ENCODE peak calls at places on chromosomes 16 and 17, in eight cellular contexts. W is endothelial cell of umbilical vein, N is fibroblast of lung, O is endodermal cell, U is mesenchymal stem cell, P is neural progenitor cell, C is HCT116, Q is GM23248. S is an unnamed sample.

GRCh38 chr16:86095131-86095752 is 196.3 kb downstream of the IRF8 start:
- DNase-seq in W (no peak), N (no peak), O (peak; percentile 25), U (no peak), P (no peak), C (no peak), Q (no peak), S (no peak)

GRCh38 chr16:5333991-5334390 is 236.4 kb upstream of the EEF2KMT start:
- DNase-seq in W (no peak), N (no peak), O (no peak), U (no peak), P (no peak), C (no peak), Q (no peak), S (no peak)

GRCh38 chr17:77208217-77208808 is 67.5 kb downstream of the SEC14L1 start:
- DNase-seq in W (peak; percentile 78), N (peak; percentile 61), O (peak; percentile 68), U (peak; percentile 92), P (peak; percentile 45), C (no peak), Q (peak; percentile 82), S (no peak)

GRCh38 chr17:29376667-29377268 is 13.4 kb upstream of the TAOK1 start:
- DNase-seq in W (no peak), N (peak; percentile 92), O (peak; percentile 79), U (peak; percentile 90), P (peak; percentile 81), C (no peak), Q (peak; percentile 92), S (no peak)

GRCh38 chr17:68389041-68389440 is 68.3 kb downstream of the WIPI1 start:
- DNase-seq in W (no peak), N (no peak), O (peak; percentile 48), U (no peak), P (no peak), C (no peak), Q (no peak), S (no peak)

GRCh38 chr17:2395258-2396170 is 5.3 kb downstream of the MNT start:
- DNase-seq in W (peak; percentile 23), N (no peak), O (peak; percentile 83), U (peak; percentile 91), P (no peak), C (no peak), Q (peak; percentile 82), S (peak; percentile 60)

GRCh38 chr17:77496401-77496801 is 355.6 kb downstream of the SEC14L1 start:
- DNase-seq in W (no peak), N (no peak), O (peak; percentile 42), U (no peak), P (no peak), C (no peak), Q (no peak), S (no peak)

GRCh38 chr16:69003500-69003899 is 102.0 kb upstream of the HAS3 start:
- DNase-seq in W (no peak), N (no peak), O (no peak), U (no peak), P (peak; percentile 35), C (peak; percentile 42), Q (no peak), S (peak; percentile 50)

GRCh38 chr16:69927056-69927757 is 23.9 kb upstream of the CLEC18A start:
- DNase-seq in W (no peak), N (peak; percentile 74), O (no peak), U (no peak), P (no peak), C (no peak), Q (peak; percentile 77), S (no peak)

GRCh38 chr16:14071576-14072271 is 605 bp downstream of the MRTFB start:
- DNase-seq in W (peak; percentile 25), N (no peak), O (peak; percentile 80), U (peak; percentile 41), P (peak; percentile 50), C (no peak), Q (peak; percentile 25), S (no peak)

GRCh38 chr17:65688307-65688706 is 126.9 kb upstream of the AXIN2 start:
- DNase-seq in W (no peak), N (no peak), O (no peak), U (no peak), P (no peak), C (no peak), Q (no peak), S (no peak)

GRCh38 chr16:56610017-56610608 is 1.7 kb downstream of the MT2A start:
- DNase-seq in W (peak; percentile 73), N (peak; percentile 90), O (no peak), U (peak; percentile 96), P (no peak), C (peak; percentile 75), Q (peak; percentile 96), S (peak; percentile 80)

GRCh38 chr17:59753522-59754467 is 46.3 kb downstream of the VMP1 start:
- DNase-seq in W (peak; percentile 95), N (peak; percentile 95), O (no peak), U (peak; percentile 90), P (peak; percentile 81), C (peak; percentile 88), Q (peak; percentile 86), S (peak; percentile 93)

GRCh38 chr17:8397636-8398035 is at the start of gene RNF222:
- DNase-seq in W (no peak), N (no peak), O (no peak), U (no peak), P (no peak), C (no peak), Q (no peak), S (no peak)

GRCh38 chr16:83797013-83797412 is 10.8 kb upstream of the HSBP1 start:
- DNase-seq in W (no peak), N (no peak), O (no peak), U (no peak), P (no peak), C (no peak), Q (no peak), S (no peak)

GRCh38 chr17:40026816-40027613 is 11.8 kb downstream of the CSF3 start:
- DNase-seq in W (peak; percentile 74), N (peak; percentile 81), O (peak; percentile 97), U (peak; percentile 77), P (peak; percentile 92), C (peak; percentile 50), Q (peak; percentile 85), S (peak; percentile 93)

GRCh38 chr16:24993722-24994686 is 21.2 kb downstream of the ARHGAP17 start:
- DNase-seq in W (peak; percentile 74), N (peak; percentile 90), O (no peak), U (peak; percentile 93), P (no peak), C (peak; percentile 54), Q (peak; percentile 96), S (no peak)

DNA sequence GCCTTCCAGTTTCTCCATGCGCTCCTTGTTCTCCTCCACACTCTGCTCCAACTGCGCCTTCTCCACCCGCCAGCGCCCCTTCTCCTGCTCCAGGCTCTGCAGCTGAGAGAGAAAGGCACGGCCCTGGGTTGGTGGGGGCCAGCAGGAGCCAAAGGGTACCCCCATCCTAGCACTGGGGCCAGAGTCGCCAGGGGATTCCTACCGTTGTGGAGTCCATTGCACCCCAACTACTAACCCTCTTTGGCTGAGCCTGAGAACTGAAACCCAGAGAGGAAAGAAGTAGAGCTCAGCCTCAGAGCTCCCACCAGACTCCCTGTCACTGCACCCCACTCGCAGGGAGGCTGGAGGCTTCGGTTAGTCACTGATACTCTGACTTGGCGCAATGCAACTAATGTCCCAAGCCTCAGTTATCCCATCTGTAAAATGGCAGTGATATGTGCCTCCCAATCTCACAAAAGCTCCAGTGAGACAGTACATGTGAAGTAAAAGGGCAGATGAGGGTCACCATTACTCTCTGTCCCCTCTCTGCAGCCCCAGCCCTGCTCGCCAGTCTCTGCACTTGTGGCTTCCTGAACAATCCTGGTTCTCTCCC is 6.2 kb upstream of the SAMD14 start:
- DNase-seq in W (no peak), N (no peak), O (no peak), U (no peak), P (no peak), C (no peak), Q (no peak), S (no peak)
- H3K4me3 ChIP-seq in W (no peak overlapping the region), N (no peak overlapping the region), O (no peak overlapping the region), U (no peak overlapping the region), P (no peak overlapping the region), C (no peak overlapping the region), Q (no peak overlapping the region), S (no peak overlapping the region)

GRCh38 chr16:50284131-50284911 is 18.0 kb downstream of the ADCY7 start:
- DNase-seq in W (no peak), N (no peak), O (no peak), U (no peak), P (no peak), C (no peak), Q (peak; percentile 9), S (peak; percentile 63)
- H3K9ac ChIP-seq in W (no peak overlapping the region), N (no peak overlapping the region), O (no peak overlapping the region), U (no peak overlapping the region), P (no peak overlapping the region), C (no peak overlapping the region), Q (no peak overlapping the region), S (peak overlapping the region; percentile 66)

DNA sequence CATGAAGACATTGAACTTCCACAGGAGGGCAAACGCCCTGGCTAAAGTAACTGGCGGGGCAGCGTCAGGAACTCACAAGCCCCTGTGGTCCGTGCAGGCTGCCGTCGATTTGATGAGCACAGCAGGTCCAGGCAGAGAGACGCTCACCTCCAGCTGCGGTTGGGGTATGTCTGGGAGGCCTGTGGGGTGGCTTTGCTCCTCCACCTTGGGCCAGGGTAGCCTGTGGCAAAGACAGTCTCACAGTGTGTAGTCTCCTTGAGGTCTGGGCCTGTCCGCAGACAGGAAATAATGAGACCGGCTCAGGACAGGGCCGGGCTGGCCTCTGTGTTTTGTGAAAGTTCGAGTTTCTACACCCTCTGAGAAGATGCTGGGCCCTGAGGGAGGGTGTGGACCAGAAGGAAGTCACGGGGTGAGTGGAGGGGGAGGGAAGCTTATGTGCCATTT is 103.2 kb downstream of the METRNL start:
- DNase-seq in W (no peak), N (no peak), O (peak; percentile 50), U (no peak), P (no peak), C (no peak), Q (peak; percentile 34), S (no peak)
- H3K9me3 ChIP-seq in W (no peaks in the 10 kb centered on the region), N (no peaks in the 10 kb centered on the region), O (no peaks in the 10 kb centered on the region), U (no peaks in the 10 kb centered on the region), P (no peaks in the 10 kb centered on the region), C (no peaks in the 10 kb centered on the region), Q (no peaks in the 10 kb centered on the region), S (no peaks in the 10 kb centered on the region)

DNA sequence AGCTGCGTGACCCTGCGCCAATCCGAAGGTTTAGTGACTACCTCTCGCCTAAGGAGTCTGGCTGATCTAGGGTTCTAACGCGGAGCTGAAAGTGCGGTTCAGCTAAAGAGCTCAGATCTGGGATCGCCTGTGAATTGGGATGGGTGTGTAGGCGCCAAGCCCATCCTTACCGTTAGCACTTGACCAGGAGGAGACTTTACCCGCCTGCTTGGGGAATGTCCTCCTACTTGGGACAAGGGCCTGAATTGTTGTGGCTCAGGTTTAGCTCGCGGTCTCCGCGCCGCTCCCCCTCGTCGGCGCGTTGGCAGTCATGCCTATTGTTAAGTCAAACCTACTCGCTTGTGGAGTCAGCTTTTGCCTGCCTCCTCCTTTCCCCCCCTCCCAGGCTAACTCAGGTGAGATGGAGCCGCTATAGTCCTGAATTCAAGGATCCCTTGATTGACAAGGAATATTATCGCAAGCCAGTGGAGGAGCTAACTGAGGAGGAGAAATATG is 480 bp downstream of the MRPS7 start:
- DNase-seq in W (no peak), N (no peak), O (no peak), U (no peak), P (peak; percentile 57), C (no peak), Q (peak; percentile 65), S (peak; percentile 63)
- H3K4me3 ChIP-seq in W (peak overlapping the region; percentile 76), N (peak overlapping the region; percentile 86), O (peak overlapping the region; percentile 90), U (peak overlapping the region; percentile 100), P (peak overlapping the region; percentile 85), C (peak overlapping the region; percentile 97), Q (peak overlapping the region; percentile 97), S (peak overlapping the region; percentile 84)

GRCh38 chr16:28294201-28294600 is 1.9 kb downstream of the SBK1 start:
- DNase-seq in W (no peak), N (no peak), O (no peak), U (no peak), P (no peak), C (no peak), Q (no peak), S (no peak)
- H3K9ac ChIP-seq in W (no peak overlapping the region), N (no peak overlapping the region), O (no peak overlapping the region), U (no peak overlapping the region), P (peak overlapping the region; percentile 85), C (no peak overlapping the region), Q (no peak overlapping the region), S (no peak overlapping the region)

S was measured in Karpas-422.